ENCODE peak calls at places on chromosomes 1 and 21, in eight cellular contexts. One of them, this sample, is unnamed.
A peak's percentile ranks its signal among the peaks of the same experiment; 100 is the strongest.

GRCh38 chr1:55180075-55180670 is 35.0 kb downstream of the USP24 start:
- DNase-seq in fibroblast of lung: no peak
- DNase-seq in Calu3: no peak
- DNase-seq in dorsolateral prefrontal cortex: no peak
- DNase-seq in A549: no peak
- DNase-seq in heart right ventricle: no peak
- DNase-seq in heart left ventricle: no peak
- DNase-seq in fibroblast of pulmonary artery: no peak
- DNase-seq in this sample: no peak

GRCh38 chr1:151273924-151274466 is 8.1 kb upstream of the ZNF687 start:
- DNase-seq in fibroblast of lung: no peak
- DNase-seq in Calu3: no peak
- DNase-seq in dorsolateral prefrontal cortex: no peak
- DNase-seq in A549: no peak
- DNase-seq in heart right ventricle: no peak
- DNase-seq in heart left ventricle: no peak
- DNase-seq in fibroblast of pulmonary artery: no peak
- DNase-seq in this sample: no peak

GRCh38 chr1:157025321-157025720 is 20.2 kb downstream of the ARHGEF11 start:
- DNase-seq in fibroblast of lung: no peak
- DNase-seq in Calu3: no peak
- DNase-seq in dorsolateral prefrontal cortex: no peak
- DNase-seq in A549: no peak
- DNase-seq in heart right ventricle: no peak
- DNase-seq in heart left ventricle: no peak
- DNase-seq in fibroblast of pulmonary artery: no peak
- DNase-seq in this sample: no peak

GRCh38 chr1:195328102-195328501 is 1280.1 kb downstream of the KCNT2 start:
- DNase-seq in fibroblast of lung: peak; percentile 15
- DNase-seq in Calu3: no peak
- DNase-seq in dorsolateral prefrontal cortex: no peak
- DNase-seq in A549: no peak
- DNase-seq in heart right ventricle: no peak
- DNase-seq in heart left ventricle: no peak
- DNase-seq in fibroblast of pulmonary artery: no peak
- DNase-seq in this sample: no peak

GRCh38 chr1:89633745-89634625 is 1.1 kb downstream of the LRRC8C start:
- DNase-seq in fibroblast of lung: peak; percentile 51
- DNase-seq in Calu3: peak; percentile 24
- DNase-seq in dorsolateral prefrontal cortex: peak; percentile 54
- DNase-seq in A549: peak; percentile 29
- DNase-seq in heart right ventricle: peak; percentile 27
- DNase-seq in heart left ventricle: peak; percentile 24
- DNase-seq in fibroblast of pulmonary artery: peak; percentile 53
- DNase-seq in this sample: no peak

GRCh38 chr1:182235952-182236650 is 155.5 kb downstream of the GLUL start:
- DNase-seq in fibroblast of lung: peak; percentile 8
- DNase-seq in Calu3: peak; percentile 41
- DNase-seq in dorsolateral prefrontal cortex: peak; percentile 54
- DNase-seq in A549: no peak
- DNase-seq in heart right ventricle: peak; percentile 51
- DNase-seq in heart left ventricle: peak; percentile 22
- DNase-seq in fibroblast of pulmonary artery: no peak
- DNase-seq in this sample: no peak

GRCh38 chr1:109822749-109823542 is 59.2 kb upstream of the EPS8L3 start:
- DNase-seq in fibroblast of lung: no peak
- DNase-seq in Calu3: no peak
- DNase-seq in dorsolateral prefrontal cortex: no peak
- DNase-seq in A549: no peak
- DNase-seq in heart right ventricle: no peak
- DNase-seq in heart left ventricle: no peak
- DNase-seq in fibroblast of pulmonary artery: no peak
- DNase-seq in this sample: no peak

GRCh38 chr1:56056438-56057312 is 522.7 kb downstream of the PLPP3 start:
- DNase-seq in fibroblast of lung: peak; percentile 72
- DNase-seq in Calu3: no peak
- DNase-seq in dorsolateral prefrontal cortex: no peak
- DNase-seq in A549: no peak
- DNase-seq in heart right ventricle: no peak
- DNase-seq in heart left ventricle: no peak
- DNase-seq in fibroblast of pulmonary artery: peak; percentile 55
- DNase-seq in this sample: no peak

GRCh38 chr1:68230901-68231626 is 1.3 kb downstream of the WLS start:
- DNase-seq in fibroblast of lung: no peak
- DNase-seq in Calu3: peak; percentile 38
- DNase-seq in dorsolateral prefrontal cortex: peak; percentile 41
- DNase-seq in A549: no peak
- DNase-seq in heart right ventricle: peak; percentile 30
- DNase-seq in heart left ventricle: peak; percentile 46
- DNase-seq in fibroblast of pulmonary artery: peak; percentile 18
- DNase-seq in this sample: no peak

GRCh38 chr1:63877816-63878215 is 104.0 kb downstream of the ROR1 start:
- DNase-seq in fibroblast of lung: peak; percentile 69
- DNase-seq in Calu3: peak; percentile 67
- DNase-seq in dorsolateral prefrontal cortex: no peak
- DNase-seq in A549: no peak
- DNase-seq in heart right ventricle: no peak
- DNase-seq in heart left ventricle: no peak
- DNase-seq in fibroblast of pulmonary artery: peak; percentile 57
- DNase-seq in this sample: no peak

GRCh38 chr1:230857077-230857476 is 11.2 kb downstream of the C1orf198 start:
- DNase-seq in fibroblast of lung: peak; percentile 39
- DNase-seq in Calu3: peak; percentile 80
- DNase-seq in dorsolateral prefrontal cortex: peak; percentile 89
- DNase-seq in A549: no peak
- DNase-seq in heart right ventricle: no peak
- DNase-seq in heart left ventricle: no peak
- DNase-seq in fibroblast of pulmonary artery: no peak
- DNase-seq in this sample: no peak

GRCh38 chr1:31414692-31415370 is 1.8 kb downstream of the SERINC2 start:
- DNase-seq in fibroblast of lung: no peak
- DNase-seq in Calu3: no peak
- DNase-seq in dorsolateral prefrontal cortex: peak; percentile 61
- DNase-seq in A549: no peak
- DNase-seq in heart right ventricle: no peak
- DNase-seq in heart left ventricle: no peak
- DNase-seq in fibroblast of pulmonary artery: no peak
- DNase-seq in this sample: no peak

DNA sequence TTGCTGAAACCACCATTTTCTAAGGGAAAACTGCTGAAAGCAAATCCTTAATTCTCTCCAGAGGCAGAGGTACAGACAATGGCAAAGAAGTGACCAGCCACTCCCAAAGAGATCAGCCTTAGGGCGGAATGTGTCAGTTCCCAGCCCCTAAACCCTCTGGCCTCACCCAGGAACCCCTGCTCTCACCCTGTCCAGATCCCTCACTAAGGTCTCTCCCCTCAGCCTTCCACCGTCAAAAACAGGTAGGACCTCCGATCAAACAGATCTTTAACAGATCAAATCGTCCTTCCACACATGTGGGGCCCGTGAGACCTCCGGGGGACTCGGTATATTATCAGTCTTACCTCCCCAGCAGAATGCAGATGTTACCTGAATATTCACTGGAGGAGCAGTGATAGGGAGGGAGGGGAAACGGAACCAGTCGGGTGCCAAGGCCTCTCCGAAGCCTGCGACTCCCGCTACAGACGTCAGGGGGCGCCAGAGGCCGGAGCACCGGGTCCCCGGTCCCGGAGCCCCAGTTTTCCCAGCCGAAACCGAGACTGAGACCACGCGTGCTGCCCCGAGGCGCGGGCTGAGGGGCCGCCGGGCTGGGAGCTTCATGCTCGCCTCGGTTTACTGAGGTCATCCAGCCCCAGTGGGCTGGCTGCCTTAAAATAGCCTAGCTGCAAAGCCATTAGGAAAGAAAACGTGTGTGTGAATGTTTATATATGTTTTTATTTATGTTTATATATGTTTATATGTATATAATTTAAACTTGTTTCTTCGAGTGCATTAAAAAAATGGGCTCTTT is 23.6 kb downstream of the GPA33 start:
- DNase-seq in fibroblast of lung: peak; percentile 35
- DNase-seq in Calu3: peak; percentile 92
- DNase-seq in dorsolateral prefrontal cortex: peak; percentile 81
- DNase-seq in A549: peak; percentile 45
- DNase-seq in heart right ventricle: peak; percentile 66
- DNase-seq in heart left ventricle: peak; percentile 72
- DNase-seq in fibroblast of pulmonary artery: peak; percentile 50
- DNase-seq in this sample: peak; percentile 93
- TF ChIP-seq CTCF in fibroblast of lung: peak; percentile 87
- TF ChIP-seq CTCF in Calu3: peak; percentile 96
- TF ChIP-seq CTCF in dorsolateral prefrontal cortex: peak; percentile 96
- TF ChIP-seq CTCF in A549: peak; percentile 97
- TF ChIP-seq CTCF in heart right ventricle: peak; percentile 96
- TF ChIP-seq CTCF in heart left ventricle: peak; percentile 95
- TF ChIP-seq CTCF in fibroblast of pulmonary artery: peak; percentile 85
- TF ChIP-seq CTCF in this sample: peak; percentile 95

GRCh38 chr21:45225041-45225740 is 62.5 kb downstream of the POFUT2 start:
- DNase-seq in fibroblast of lung: no peak
- DNase-seq in Calu3: no peak
- DNase-seq in dorsolateral prefrontal cortex: no peak
- DNase-seq in A549: no peak
- DNase-seq in heart right ventricle: no peak
- DNase-seq in heart left ventricle: no peak
- DNase-seq in fibroblast of pulmonary artery: no peak
- DNase-seq in this sample: no peak

GRCh38 chr21:45227735-45228134 is 60.0 kb downstream of the POFUT2 start:
- DNase-seq in fibroblast of lung: no peak
- DNase-seq in Calu3: no peak
- DNase-seq in dorsolateral prefrontal cortex: no peak
- DNase-seq in A549: no peak
- DNase-seq in heart right ventricle: no peak
- DNase-seq in heart left ventricle: no peak
- DNase-seq in fibroblast of pulmonary artery: no peak
- DNase-seq in this sample: no peak

GRCh38 chr21:45226540-45227326 is 61.0 kb downstream of the POFUT2 start:
- DNase-seq in fibroblast of lung: no peak
- DNase-seq in Calu3: no peak
- DNase-seq in dorsolateral prefrontal cortex: no peak
- DNase-seq in A549: no peak
- DNase-seq in heart right ventricle: no peak
- DNase-seq in heart left ventricle: no peak
- DNase-seq in fibroblast of pulmonary artery: no peak
- DNase-seq in this sample: no peak

GRCh38 chr21:45224189-45224938 is 63.3 kb downstream of the POFUT2 start:
- DNase-seq in fibroblast of lung: peak; percentile 19
- DNase-seq in Calu3: no peak
- DNase-seq in dorsolateral prefrontal cortex: peak; percentile 40
- DNase-seq in A549: no peak
- DNase-seq in heart right ventricle: no peak
- DNase-seq in heart left ventricle: no peak
- DNase-seq in fibroblast of pulmonary artery: no peak
- DNase-seq in this sample: no peak

DNA sequence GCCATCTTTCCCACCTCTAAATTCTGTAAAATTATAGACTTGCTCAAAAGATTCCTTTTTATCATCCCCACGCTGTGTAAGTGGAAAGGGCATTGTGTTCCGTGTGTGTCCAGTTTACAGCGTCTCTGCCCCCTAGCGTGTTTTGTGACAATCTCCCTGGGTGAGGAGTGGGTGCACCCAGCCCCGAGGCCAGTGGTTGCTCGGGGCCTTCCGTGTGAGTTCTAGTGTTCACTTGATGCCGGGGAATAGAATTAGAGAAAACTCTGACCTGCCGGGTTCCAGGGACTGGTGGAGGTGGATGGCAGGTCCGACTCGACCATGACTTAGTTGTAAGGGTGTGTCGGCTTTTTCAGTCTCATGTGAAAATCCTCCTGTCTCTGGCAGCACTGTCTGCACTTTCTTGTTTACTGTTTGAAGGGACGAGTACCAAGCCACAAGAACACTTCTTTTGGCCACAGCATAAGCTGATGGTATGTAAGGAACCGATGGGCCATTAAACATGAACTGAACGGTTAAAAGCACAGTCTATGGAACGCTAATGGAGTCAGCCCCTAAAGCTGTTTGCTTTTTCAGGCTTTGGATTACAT is 61.9 kb downstream of the POFUT2 start:
- DNase-seq in fibroblast of lung: peak; percentile 11
- DNase-seq in Calu3: no peak
- DNase-seq in dorsolateral prefrontal cortex: no peak
- DNase-seq in A549: no peak
- DNase-seq in heart right ventricle: no peak
- DNase-seq in heart left ventricle: no peak
- DNase-seq in fibroblast of pulmonary artery: no peak
- DNase-seq in this sample: no peak
- TF ChIP-seq CTCF in fibroblast of lung: no peak
- TF ChIP-seq CTCF in Calu3: no peak
- TF ChIP-seq CTCF in dorsolateral prefrontal cortex: no peak
- TF ChIP-seq CTCF in A549: no peak
- TF ChIP-seq CTCF in heart right ventricle: no peak
- TF ChIP-seq CTCF in heart left ventricle: no peak
- TF ChIP-seq CTCF in fibroblast of pulmonary artery: no peak
- TF ChIP-seq CTCF in this sample: no peak

GRCh38 chr1:20164694-20165202 is 21.1 kb upstream of the UBXN10 start:
- DNase-seq in fibroblast of lung: peak; percentile 24
- DNase-seq in Calu3: no peak
- DNase-seq in dorsolateral prefrontal cortex: no peak
- DNase-seq in A549: no peak
- DNase-seq in heart right ventricle: peak; percentile 43
- DNase-seq in heart left ventricle: peak; percentile 30
- DNase-seq in fibroblast of pulmonary artery: peak; percentile 50
- DNase-seq in this sample: no peak
- TF ChIP-seq CTCF in fibroblast of lung: peak; percentile 30
- TF ChIP-seq CTCF in Calu3: no peak
- TF ChIP-seq CTCF in dorsolateral prefrontal cortex: no peak
- TF ChIP-seq CTCF in A549: no peak
- TF ChIP-seq CTCF in heart right ventricle: no peak
- TF ChIP-seq CTCF in heart left ventricle: no peak
- TF ChIP-seq CTCF in fibroblast of pulmonary artery: peak; percentile 32
- TF ChIP-seq CTCF in this sample: no peak

DNA sequence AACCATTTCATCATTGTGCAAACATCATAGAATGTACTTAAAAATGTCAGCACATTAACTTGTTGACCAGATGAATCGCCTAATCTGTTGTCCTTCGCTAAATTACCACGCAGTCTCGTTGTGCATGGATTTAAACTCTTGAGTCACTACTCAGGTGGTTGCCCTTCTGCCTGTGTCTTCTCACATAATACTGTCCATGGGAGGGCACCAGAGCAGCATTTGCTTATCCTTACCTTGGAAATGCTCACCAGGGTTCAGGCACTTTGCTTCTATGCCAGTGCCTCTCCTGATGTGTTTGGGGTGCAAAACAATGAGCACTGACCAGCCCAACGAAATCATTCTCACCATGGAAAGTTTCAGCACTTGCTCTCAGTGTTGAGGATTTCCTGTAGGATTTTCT is 559.9 kb downstream of the RWDD3 start:
- DNase-seq in fibroblast of lung: no peak
- DNase-seq in Calu3: peak; percentile 9
- DNase-seq in dorsolateral prefrontal cortex: no peak
- DNase-seq in A549: peak; percentile 2
- DNase-seq in heart right ventricle: no peak
- DNase-seq in heart left ventricle: no peak
- DNase-seq in fibroblast of pulmonary artery: no peak
- DNase-seq in this sample: no peak
- TF ChIP-seq CTCF in fibroblast of lung: no peak
- TF ChIP-seq CTCF in Calu3: no peak
- TF ChIP-seq CTCF in dorsolateral prefrontal cortex: no peak
- TF ChIP-seq CTCF in A549: no peak
- TF ChIP-seq CTCF in heart right ventricle: no peak
- TF ChIP-seq CTCF in heart left ventricle: no peak
- TF ChIP-seq CTCF in fibroblast of pulmonary artery: no peak
- TF ChIP-seq CTCF in this sample: peak; percentile 24

GRCh38 chr1:161779393-161779792 is 13.3 kb downstream of the ATF6 start:
- DNase-seq in fibroblast of lung: no peak
- DNase-seq in Calu3: no peak
- DNase-seq in dorsolateral prefrontal cortex: no peak
- DNase-seq in A549: no peak
- DNase-seq in heart right ventricle: no peak
- DNase-seq in heart left ventricle: no peak
- DNase-seq in fibroblast of pulmonary artery: no peak
- DNase-seq in this sample: no peak
- TF ChIP-seq CTCF in fibroblast of lung: no peak
- TF ChIP-seq CTCF in Calu3: no peak
- TF ChIP-seq CTCF in dorsolateral prefrontal cortex: no peak
- TF ChIP-seq CTCF in A549: no peak
- TF ChIP-seq CTCF in heart right ventricle: no peak
- TF ChIP-seq CTCF in heart left ventricle: no peak
- TF ChIP-seq CTCF in fibroblast of pulmonary artery: no peak
- TF ChIP-seq CTCF in this sample: no peak

This sample was measured in D721Med.